ENCODE peak calls at places on chromosomes 13 and 19, in ten cellular contexts. X, N, Y, C, B, V, T, L, Q and E are unnamed samples.

GRCh38 chr19:750640-751423 is at the start of gene MISP:
- DNase-seq in X (peak; percentile 28), N (no peak), Y (no peak), C (no peak), B (no peak), V (no peak), T (peak; percentile 66), L (no peak), Q (no peak), E (peak; percentile 87)

GRCh38 chr19:44776402-44777096 is 1.1 kb upstream of the CBLC start:
- DNase-seq in X (no peak), N (no peak), Y (no peak), C (no peak), B (no peak), V (no peak), T (peak; percentile 96), L (no peak), Q (no peak), E (no peak)

GRCh38 chr19:16323532-16323931 is 1.1 kb upstream of the KLF2 start:
- DNase-seq in X (no peak), N (no peak), Y (no peak), C (no peak), B (no peak), V (no peak), T (no peak), L (no peak), Q (no peak), E (no peak)

GRCh38 chr13:35255241-35255640 is 221.2 kb downstream of the MAB21L1 start:
- DNase-seq in X (no peak), N (no peak), Y (no peak), C (no peak), B (no peak), V (no peak), T (no peak), L (no peak), Q (no peak), E (no peak)

GRCh38 chr19:31960474-31960873 is 384.9 kb upstream of the ZNF507 start:
- DNase-seq in X (no peak), N (no peak), Y (no peak), C (no peak), B (no peak), V (no peak), T (no peak), L (no peak), Q (no peak), E (no peak)

GRCh38 chr19:44677019-44677809 is 5.9 kb downstream of the CEACAM19 start:
- DNase-seq in X (peak; percentile 41), N (no peak), Y (peak; percentile 81), C (no peak), B (peak; percentile 38), V (no peak), T (peak; percentile 56), L (no peak), Q (no peak), E (no peak)

GRCh38 chr19:46732966-46733692 is 12.7 kb upstream of the FKRP start:
- DNase-seq in X (no peak), N (no peak), Y (peak; percentile 86), C (no peak), B (peak; percentile 23), V (no peak), T (no peak), L (no peak), Q (no peak), E (no peak)

GRCh38 chr19:6273701-6274601 is 5.8 kb downstream of the MLLT1 start:
- DNase-seq in X (peak; percentile 92), N (no peak), Y (peak; percentile 82), C (no peak), B (peak; percentile 87), V (no peak), T (peak; percentile 77), L (peak; percentile 33), Q (no peak), E (no peak)

GRCh38 chr13:98930014-98930625 is 47.7 kb downstream of the DOCK9 start:
- DNase-seq in X (no peak), N (no peak), Y (no peak), C (no peak), B (no peak), V (no peak), T (no peak), L (peak; percentile 27), Q (no peak), E (no peak)

GRCh38 chr13:79483302-79483701 is 2.3 kb downstream of the NDFIP2 start:
- DNase-seq in X (no peak), N (no peak), Y (peak; percentile 58), C (no peak), B (peak; percentile 77), V (no peak), T (peak; percentile 60), L (no peak), Q (no peak), E (no peak)

GRCh38 chr19:19205416-19206410 is 2.5 kb upstream of the NR2C2AP start:
- DNase-seq in X (peak; percentile 86), N (no peak), Y (no peak), C (no peak), B (no peak), V (no peak), T (no peak), L (peak; percentile 9), Q (no peak), E (no peak)

GRCh38 chr13:113207890-113208423 is 512 bp downstream of the PCID2 start:
- DNase-seq in X (peak; percentile 41), N (no peak), Y (peak; percentile 63), C (peak; percentile 86), B (peak; percentile 58), V (peak; percentile 10), T (peak; percentile 31), L (no peak), Q (no peak), E (peak; percentile 44)

GRCh38 chr19:10961073-10961762 is 388 bp downstream of the SMARCA4 start:
- DNase-seq in X (peak; percentile 65), N (no peak), Y (no peak), C (no peak), B (peak; percentile 21), V (peak; percentile 32), T (no peak), L (peak; percentile 56), Q (no peak), E (peak; percentile 31)

GRCh38 chr13:48573213-48573612 is 40.3 kb upstream of the RCBTB2 start:
- DNase-seq in X (no peak), N (no peak), Y (no peak), C (no peak), B (no peak), V (no peak), T (no peak), L (no peak), Q (no peak), E (no peak)

GRCh38 chr13:45728759-45729158 is 26.6 kb downstream of the CBY2 start:
- DNase-seq in X (no peak), N (no peak), Y (no peak), C (no peak), B (peak; percentile 6), V (peak; percentile 7), T (peak; percentile 7), L (no peak), Q (no peak), E (peak; percentile 61)

GRCh38 chr19:43148233-43148632 is 38.1 kb downstream of the PSG5 start:
- DNase-seq in X (no peak), N (no peak), Y (peak; percentile 86), C (no peak), B (peak; percentile 93), V (peak; percentile 45), T (peak; percentile 99), L (no peak), Q (no peak), E (no peak)

GRCh38 chr19:17205237-17206140 is 9.7 kb upstream of the USE1 start:
- DNase-seq in X (peak; percentile 74), N (no peak), Y (peak; percentile 83), C (no peak), B (peak; percentile 44), V (peak; percentile 53), T (peak; percentile 35), L (no peak), Q (peak; percentile 87), E (peak; percentile 73)

GRCh38 chr19:51783373-51783772 is 11.6 kb upstream of the FPR3 start:
- DNase-seq in X (no peak), N (no peak), Y (peak; percentile 62), C (no peak), B (no peak), V (no peak), T (peak; percentile 40), L (no peak), Q (no peak), E (peak; percentile 39)

GRCh38 chr13:91212229-91212628 is 135.3 kb upstream of the MIR17HG start:
- DNase-seq in X (no peak), N (no peak), Y (no peak), C (no peak), B (no peak), V (peak; percentile 16), T (no peak), L (no peak), Q (no peak), E (no peak)

GRCh38 chr19:4967738-4968461 is 1.0 kb upstream of the KDM4B start:
- DNase-seq in X (no peak), N (no peak), Y (peak; percentile 74), C (no peak), B (peak; percentile 76), V (no peak), T (no peak), L (no peak), Q (no peak), E (no peak)

GRCh38 chr19:19997656-19998268 is 41.5 kb downstream of the ZNF682 start:
- DNase-seq in X (peak; percentile 52), N (no peak), Y (no peak), C (no peak), B (no peak), V (no peak), T (no peak), L (no peak), Q (peak; percentile 15), E (peak; percentile 32)